ENCODE peak calls at places on chromosome 6, in eight cellular contexts. One of them, this sample, is unnamed.

GRCh38 chr6:160790028-160790792 is 88.2 kb downstream of the PLG start:
- DNase-seq in mammary epithelial cell: no peak
- DNase-seq in brain microvascular endothelial cell: no peak
- DNase-seq in foreskin fibroblast: no peak
- DNase-seq in uterus: no peak
- DNase-seq in ACHN: no peak
- DNase-seq in mesendoderm: peak
- DNase-seq in NCI-H1694: no peak
- DNase-seq in this sample: no peak

GRCh38 chr6:3616565-3617176 is 134.8 kb downstream of the PXDC1 start:
- DNase-seq in mammary epithelial cell: no peak
- DNase-seq in brain microvascular endothelial cell: no peak
- DNase-seq in foreskin fibroblast: no peak
- DNase-seq in uterus: no peak
- DNase-seq in ACHN: no peak
- DNase-seq in mesendoderm: no peak
- DNase-seq in NCI-H1694: no peak
- DNase-seq in this sample: no peak

GRCh38 chr6:56381852-56382251 is 134.5 kb upstream of the COL21A1 start:
- DNase-seq in mammary epithelial cell: peak
- DNase-seq in brain microvascular endothelial cell: no peak
- DNase-seq in foreskin fibroblast: peak
- DNase-seq in uterus: no peak
- DNase-seq in ACHN: no peak
- DNase-seq in mesendoderm: no peak
- DNase-seq in NCI-H1694: no peak
- DNase-seq in this sample: peak

GRCh38 chr6:148177589-148178233 is 164.9 kb upstream of the SASH1 start:
- DNase-seq in mammary epithelial cell: peak
- DNase-seq in brain microvascular endothelial cell: peak
- DNase-seq in foreskin fibroblast: peak
- DNase-seq in uterus: peak
- DNase-seq in ACHN: peak
- DNase-seq in mesendoderm: peak
- DNase-seq in NCI-H1694: peak
- DNase-seq in this sample: peak

GRCh38 chr6:37972994-37973757 is 153.6 kb downstream of the ZFAND3 start:
- DNase-seq in mammary epithelial cell: no peak
- DNase-seq in brain microvascular endothelial cell: no peak
- DNase-seq in foreskin fibroblast: no peak
- DNase-seq in uterus: no peak
- DNase-seq in ACHN: no peak
- DNase-seq in mesendoderm: peak
- DNase-seq in NCI-H1694: no peak
- DNase-seq in this sample: no peak

GRCh38 chr6:62371395-62371794 is 85.4 kb upstream of the KHDRBS2 start:
- DNase-seq in mammary epithelial cell: no peak
- DNase-seq in brain microvascular endothelial cell: no peak
- DNase-seq in foreskin fibroblast: no peak
- DNase-seq in uterus: no peak
- DNase-seq in ACHN: no peak
- DNase-seq in mesendoderm: no peak
- DNase-seq in NCI-H1694: no peak
- DNase-seq in this sample: peak

GRCh38 chr6:125301435-125302391 is at the start of gene HDDC2:
- DNase-seq in mammary epithelial cell: peak
- DNase-seq in brain microvascular endothelial cell: peak
- DNase-seq in foreskin fibroblast: peak
- DNase-seq in uterus: peak
- DNase-seq in ACHN: peak
- DNase-seq in mesendoderm: peak
- DNase-seq in NCI-H1694: no peak
- DNase-seq in this sample: peak

GRCh38 chr6:71079707-71080106 is 122.8 kb upstream of the B3GAT2 start:
- DNase-seq in mammary epithelial cell: peak
- DNase-seq in brain microvascular endothelial cell: no peak
- DNase-seq in foreskin fibroblast: peak
- DNase-seq in uterus: no peak
- DNase-seq in ACHN: no peak
- DNase-seq in mesendoderm: no peak
- DNase-seq in NCI-H1694: no peak
- DNase-seq in this sample: no peak

GRCh38 chr6:44660561-44661220 is 273.2 kb downstream of the CDC5L start:
- DNase-seq in mammary epithelial cell: no peak
- DNase-seq in brain microvascular endothelial cell: no peak
- DNase-seq in foreskin fibroblast: no peak
- DNase-seq in uterus: no peak
- DNase-seq in ACHN: no peak
- DNase-seq in mesendoderm: no peak
- DNase-seq in NCI-H1694: no peak
- DNase-seq in this sample: no peak

This sample was measured in SHP77.